ENCODE peak calls at places on chromosomes 7 and 10, in five cellular contexts. One of them, this sample, is unnamed.

GRCh38 chr10:104546756-104547155 is 94.3 kb upstream of the SORCS3 start:
- DNase-seq in fibroblast of lung: no peak
- DNase-seq in A549: no peak
- DNase-seq in A673: no peak
- DNase-seq in osteocyte: no peak
- DNase-seq in this sample: no peak

GRCh38 chr10:20743935-20744334 is 153.2 kb downstream of the NEBL start:
- DNase-seq in osteocyte: no peak
- DNase-seq in fibroblast of lung: no peak
- DNase-seq in A549: no peak
- DNase-seq in A673: no peak
- DNase-seq in this sample: no peak

GRCh38 chr7:105990726-105991465 is 27.8 kb downstream of the CDHR3 start:
- DNase-seq in fibroblast of lung: peak; percentile 2
- DNase-seq in osteocyte: no peak
- DNase-seq in A549: no peak
- DNase-seq in A673: peak; percentile 43
- DNase-seq in this sample: no peak

GRCh38 chr7:28682136-28682535 is 269.8 kb downstream of the CREB5 start:
- DNase-seq in osteocyte: no peak
- DNase-seq in fibroblast of lung: no peak
- DNase-seq in A673: no peak
- DNase-seq in A549: no peak
- DNase-seq in this sample: no peak

GRCh38 chr7:136114966-136115762 is 138.0 kb upstream of the MTPN start:
- DNase-seq in fibroblast of lung: peak; percentile 31
- DNase-seq in osteocyte: no peak
- DNase-seq in A673: peak; percentile 74
- DNase-seq in A549: peak; percentile 48
- DNase-seq in this sample: peak; percentile 73

GRCh38 chr10:93821051-93821772 is 63.5 kb downstream of the LGI1 start:
- DNase-seq in A673: peak; percentile 57
- DNase-seq in fibroblast of lung: peak; percentile 39
- DNase-seq in A549: peak; percentile 10
- DNase-seq in osteocyte: no peak
- DNase-seq in this sample: no peak

GRCh38 chr7:37006764-37007163 is 282.5 kb upstream of the AOAH start:
- DNase-seq in A549: no peak
- DNase-seq in fibroblast of lung: no peak
- DNase-seq in A673: no peak
- DNase-seq in osteocyte: no peak
- DNase-seq in this sample: no peak

GRCh38 chr7:23742051-23742450 is 32.0 kb downstream of the STK31 start:
- DNase-seq in A673: no peak
- DNase-seq in A549: no peak
- DNase-seq in fibroblast of lung: no peak
- DNase-seq in osteocyte: no peak
- DNase-seq in this sample: no peak

GRCh38 chr10:113459672-113460280 is 93.1 kb upstream of the HABP2 start:
- DNase-seq in A549: no peak
- DNase-seq in A673: no peak
- DNase-seq in osteocyte: peak; percentile 34
- DNase-seq in fibroblast of lung: no peak
- DNase-seq in this sample: no peak

GRCh38 chr10:120121768-120122167 is 229.2 kb downstream of the SEC23IP start:
- DNase-seq in fibroblast of lung: no peak
- DNase-seq in A549: no peak
- DNase-seq in osteocyte: no peak
- DNase-seq in A673: no peak
- DNase-seq in this sample: no peak

GRCh38 chr7:18399624-18400235 is 95.8 kb upstream of the HDAC9 start:
- DNase-seq in A673: no peak
- DNase-seq in osteocyte: no peak
- DNase-seq in A549: no peak
- DNase-seq in fibroblast of lung: peak; percentile 45
- DNase-seq in this sample: no peak

GRCh38 chr10:47404937-47405336 is 20.8 kb upstream of the ZNF488 start:
- DNase-seq in osteocyte: no peak
- DNase-seq in A673: no peak
- DNase-seq in A549: no peak
- DNase-seq in fibroblast of lung: no peak
- DNase-seq in this sample: no peak

GRCh38 chr10:1509003-1509402 is 228.3 kb downstream of the ADARB2 start:
- DNase-seq in osteocyte: peak; percentile 53
- DNase-seq in A673: peak; percentile 13
- DNase-seq in A549: no peak
- DNase-seq in fibroblast of lung: no peak
- DNase-seq in this sample: no peak

GRCh38 chr7:103540986-103541385 is 95.0 kb upstream of the SLC26A5 start:
- DNase-seq in A549: no peak
- DNase-seq in A673: no peak
- DNase-seq in osteocyte: no peak
- DNase-seq in fibroblast of lung: peak; percentile 6
- DNase-seq in this sample: no peak

GRCh38 chr10:99318475-99318874 is 10.7 kb upstream of the CNNM1 start:
- DNase-seq in fibroblast of lung: no peak
- DNase-seq in A673: no peak
- DNase-seq in A549: no peak
- DNase-seq in osteocyte: no peak
- DNase-seq in this sample: no peak

GRCh38 chr10:88458209-88458608 is 124.9 kb downstream of the RNLS start:
- DNase-seq in A673: no peak
- DNase-seq in A549: no peak
- DNase-seq in fibroblast of lung: no peak
- DNase-seq in osteocyte: no peak
- DNase-seq in this sample: no peak

GRCh38 chr7:32453286-32454011 is 36.7 kb downstream of the LSM5 start:
- DNase-seq in osteocyte: no peak
- DNase-seq in A673: no peak
- DNase-seq in fibroblast of lung: no peak
- DNase-seq in A549: no peak
- DNase-seq in this sample: no peak

GRCh38 chr7:81447351-81447952 is 322.4 kb downstream of the HGF start:
- DNase-seq in osteocyte: no peak
- DNase-seq in A673: peak; percentile 69
- DNase-seq in fibroblast of lung: peak; percentile 65
- DNase-seq in A549: peak; percentile 21
- DNase-seq in this sample: no peak

GRCh38 chr7:46463170-46463569 is 542.1 kb upstream of the IGFBP3 start:
- DNase-seq in fibroblast of lung: no peak
- DNase-seq in A549: no peak
- DNase-seq in osteocyte: no peak
- DNase-seq in A673: no peak
- DNase-seq in this sample: no peak

GRCh38 chr10:88725798-88726197 is 19.7 kb downstream of the LIPK start:
- DNase-seq in A673: no peak
- DNase-seq in fibroblast of lung: no peak
- DNase-seq in osteocyte: no peak
- DNase-seq in A549: no peak
- DNase-seq in this sample: no peak

GRCh38 chr7:120280743-120281142 is 7.8 kb downstream of the KCND2 start:
- DNase-seq in osteocyte: no peak
- DNase-seq in A549: no peak
- DNase-seq in A673: no peak
- DNase-seq in fibroblast of lung: peak; percentile 7
- DNase-seq in this sample: no peak

GRCh38 chr7:136049117-136049516 is 72.0 kb upstream of the MTPN start:
- DNase-seq in fibroblast of lung: no peak
- DNase-seq in osteocyte: no peak
- DNase-seq in A549: no peak
- DNase-seq in A673: no peak
- DNase-seq in this sample: no peak

GRCh38 chr7:72409638-72410015 is 2.5 kb downstream of the CALN1 start:
- DNase-seq in fibroblast of lung: no peak
- DNase-seq in A673: no peak
- DNase-seq in A549: no peak
- DNase-seq in osteocyte: no peak
- DNase-seq in this sample: no peak

GRCh38 chr10:63765126-63765525 is 243.9 kb downstream of the REEP3 start:
- DNase-seq in osteocyte: no peak
- DNase-seq in A549: no peak
- DNase-seq in A673: no peak
- DNase-seq in fibroblast of lung: peak; percentile 29
- DNase-seq in this sample: no peak

GRCh38 chr10:6583447-6583846 is 3.4 kb upstream of the PRKCQ start:
- DNase-seq in A549: no peak
- DNase-seq in fibroblast of lung: no peak
- DNase-seq in A673: no peak
- DNase-seq in osteocyte: no peak
- DNase-seq in this sample: peak; percentile 96

GRCh38 chr10:29619273-29619672 is 15.5 kb downstream of the SVIL start:
- DNase-seq in osteocyte: no peak
- DNase-seq in A673: no peak
- DNase-seq in fibroblast of lung: peak; percentile 68
- DNase-seq in A549: peak; percentile 15
- DNase-seq in this sample: no peak

GRCh38 chr7:91248996-91249395 is 15.2 kb upstream of the FZD1 start:
- DNase-seq in osteocyte: no peak
- DNase-seq in fibroblast of lung: peak; percentile 29
- DNase-seq in A673: peak; percentile 66
- DNase-seq in A549: no peak
- DNase-seq in this sample: no peak

DNA sequence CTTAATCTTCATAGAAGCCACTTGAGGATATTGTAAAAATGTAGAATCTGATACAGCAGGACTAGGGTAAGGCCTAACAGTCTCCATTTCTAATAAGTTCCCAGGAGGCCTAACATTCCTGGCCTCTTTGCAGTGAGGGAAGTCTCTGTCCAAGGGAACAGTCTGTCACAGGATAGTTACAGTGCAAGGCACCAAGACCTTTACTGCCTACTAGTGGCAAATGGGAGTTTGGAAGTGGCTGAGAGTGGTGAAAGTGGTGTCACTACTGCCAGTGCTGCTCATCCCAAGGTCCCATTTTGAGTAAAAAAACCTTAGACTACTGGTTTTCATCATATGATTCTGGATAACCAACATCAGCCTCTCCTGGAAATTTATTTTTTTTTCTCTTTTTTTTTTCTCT is 619.5 kb upstream of the SEMA3D start:
- DNase-seq in osteocyte: no peak
- DNase-seq in A673: peak; percentile 5
- DNase-seq in A549: no peak
- DNase-seq in fibroblast of lung: no peak
- DNase-seq in this sample: no peak
- TF ChIP-seq CTCF in osteocyte: peak; percentile 11
- TF ChIP-seq CTCF in A673: peak; percentile 30
- TF ChIP-seq CTCF in A549: no peak
- TF ChIP-seq CTCF in fibroblast of lung: no peak
- TF ChIP-seq CTCF in this sample: no peak

DNA sequence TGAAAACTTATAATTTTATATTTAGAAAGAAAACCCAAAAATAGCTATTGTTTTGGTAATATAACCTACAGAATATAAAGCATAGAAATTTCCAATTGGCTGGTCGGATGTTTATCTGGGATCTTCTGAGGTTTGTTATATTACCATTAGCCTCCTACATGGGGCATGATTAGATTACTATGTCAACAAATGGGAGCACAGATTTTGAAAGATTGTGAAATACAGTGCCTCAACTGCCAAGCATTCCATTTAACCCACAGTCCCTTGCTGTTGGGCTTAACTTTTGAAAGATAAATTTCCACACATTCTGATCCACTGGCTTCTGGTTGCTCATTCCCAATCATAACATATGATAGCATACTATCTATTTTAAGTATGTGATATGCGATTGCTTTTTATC is 455.5 kb upstream of the C7orf33 start:
- DNase-seq in fibroblast of lung: no peak
- DNase-seq in A673: no peak
- DNase-seq in osteocyte: no peak
- DNase-seq in A549: no peak
- DNase-seq in this sample: no peak
- TF ChIP-seq CTCF in fibroblast of lung: no peak
- TF ChIP-seq CTCF in A673: no peak
- TF ChIP-seq CTCF in osteocyte: no peak
- TF ChIP-seq CTCF in A549: no peak
- TF ChIP-seq CTCF in this sample: no peak

DNA sequence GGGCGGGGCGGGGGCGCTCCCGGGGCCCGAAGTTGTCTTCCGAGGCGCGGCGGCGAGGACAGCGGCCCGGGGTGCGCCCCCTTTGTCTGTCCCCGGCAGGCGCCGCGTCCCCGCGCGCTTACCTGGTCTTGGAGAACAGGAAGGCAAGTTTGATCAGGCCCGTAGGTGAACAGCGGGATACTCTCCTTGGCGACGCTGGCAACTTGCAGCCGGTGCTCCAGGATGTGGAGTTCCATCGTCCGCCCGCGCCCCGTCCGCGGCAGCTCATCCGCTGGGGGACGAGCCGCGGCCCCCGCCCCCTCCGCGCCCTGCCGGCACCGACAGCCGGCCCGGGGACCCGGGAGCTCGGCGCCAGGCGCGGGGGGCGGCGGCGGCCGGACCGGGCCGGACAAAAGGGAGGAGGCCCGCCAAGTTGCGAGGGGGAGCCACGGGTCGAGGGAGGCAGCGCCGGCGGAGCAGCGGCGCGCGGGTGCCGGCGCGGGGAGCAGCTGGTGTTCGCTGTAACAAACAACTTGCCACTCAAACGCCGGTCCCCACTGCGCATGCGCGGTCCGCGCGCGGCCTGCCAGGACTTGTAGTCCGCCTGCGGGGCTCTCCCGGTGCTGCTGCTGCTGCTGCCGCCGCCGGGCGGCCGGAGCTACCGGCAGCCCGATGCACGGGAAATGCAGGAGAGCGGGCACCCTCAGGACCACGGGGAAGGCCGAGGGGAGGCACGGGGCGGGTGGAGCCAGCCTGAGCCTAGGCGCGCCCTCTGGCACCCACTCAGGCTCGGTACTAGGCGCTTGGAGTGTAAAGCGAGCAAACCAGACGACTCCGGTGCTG is 35.6 kb upstream of the SPDYE3 start:
- DNase-seq in osteocyte: peak; percentile 99
- DNase-seq in A673: peak; percentile 97
- DNase-seq in A549: peak; percentile 64
- DNase-seq in fibroblast of lung: peak; percentile 90
- DNase-seq in this sample: peak; percentile 99
- TF ChIP-seq CTCF in osteocyte: peak; percentile 36
- TF ChIP-seq CTCF in A673: peak; percentile 35
- TF ChIP-seq CTCF in A549: peak; percentile 7
- TF ChIP-seq CTCF in fibroblast of lung: peak; percentile 10
- TF ChIP-seq CTCF in this sample: no peak

DNA sequence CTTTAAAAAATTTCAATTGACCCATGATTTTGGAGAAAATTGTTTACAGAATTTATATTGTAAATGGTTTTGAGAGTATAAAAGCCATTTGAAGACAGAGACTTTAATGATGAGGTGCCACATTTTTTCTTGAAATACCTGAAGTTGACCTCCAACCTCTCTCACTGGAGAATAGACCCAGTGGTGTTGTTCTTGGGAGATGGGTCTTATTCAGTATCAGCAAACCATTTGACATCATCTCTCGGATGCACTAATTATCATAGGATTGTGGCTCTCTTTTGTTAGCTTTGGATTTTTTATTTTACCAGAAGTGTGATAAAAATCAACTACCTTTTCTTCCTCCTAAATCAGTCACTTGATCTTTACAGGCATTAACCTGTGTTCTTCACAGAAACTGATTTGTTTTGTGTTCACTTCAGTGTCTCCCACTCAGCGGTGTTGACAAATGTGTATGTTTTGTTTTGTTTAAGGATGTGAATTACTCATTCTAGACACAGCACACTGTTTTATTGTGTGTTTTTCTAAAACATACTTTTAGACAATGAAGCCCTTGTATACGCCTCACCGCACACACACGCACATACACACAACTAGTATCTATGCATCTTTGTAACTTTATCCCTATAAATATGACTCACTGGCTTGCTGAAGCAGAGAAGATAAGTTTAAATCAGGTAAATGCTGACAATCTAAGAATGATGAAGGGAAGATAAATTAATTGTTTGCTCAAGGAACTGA is 455.6 kb downstream of the INHBA start:
- DNase-seq in A673: no peak
- DNase-seq in A549: no peak
- DNase-seq in fibroblast of lung: peak; percentile 87
- DNase-seq in osteocyte: no peak
- DNase-seq in this sample: no peak
- TF ChIP-seq CTCF in A673: no peak
- TF ChIP-seq CTCF in A549: no peak
- TF ChIP-seq CTCF in fibroblast of lung: no peak
- TF ChIP-seq CTCF in osteocyte: no peak
- TF ChIP-seq CTCF in this sample: no peak